ENCODE peak calls at places on chromosomes 6 and 20, in eight cellular contexts. One of them, this sample, is unnamed.

GRCh38 chr6:56524891-56525703 is 117.6 kb downstream of the DST start:
- DNase-seq in GM19239: no peak
- DNase-seq in kidney epithelial cell: no peak
- DNase-seq in naive B cell: no peak
- DNase-seq in fibroblast of mammary gland: peak
- DNase-seq in K562: no peak
- DNase-seq in right lobe of liver: no peak
- DNase-seq in NCI-H748 treated with DMSO at 0.1 percent for 48 hours: no peak
- DNase-seq in this sample: no peak

GRCh38 chr20:62232194-62232593 is 6.1 kb upstream of the OSBPL2 start:
- DNase-seq in GM19239: no peak
- DNase-seq in kidney epithelial cell: no peak
- DNase-seq in naive B cell: no peak
- DNase-seq in fibroblast of mammary gland: no peak
- DNase-seq in K562: no peak
- DNase-seq in right lobe of liver: no peak
- DNase-seq in NCI-H748 treated with DMSO at 0.1 percent for 48 hours: no peak
- DNase-seq in this sample: no peak

GRCh38 chr6:127146935-127147334 is 28.5 kb downstream of the RSPO3 start:
- DNase-seq in GM19239: no peak
- DNase-seq in kidney epithelial cell: peak
- DNase-seq in naive B cell: no peak
- DNase-seq in fibroblast of mammary gland: peak
- DNase-seq in K562: no peak
- DNase-seq in right lobe of liver: no peak
- DNase-seq in NCI-H748 treated with DMSO at 0.1 percent for 48 hours: no peak
- DNase-seq in this sample: no peak

GRCh38 chr20:38168791-38169589 is 3.9 kb upstream of the TGM2 start:
- DNase-seq in GM19239: no peak
- DNase-seq in kidney epithelial cell: no peak
- DNase-seq in naive B cell: no peak
- DNase-seq in fibroblast of mammary gland: no peak
- DNase-seq in K562: no peak
- DNase-seq in right lobe of liver: peak
- DNase-seq in NCI-H748 treated with DMSO at 0.1 percent for 48 hours: no peak
- DNase-seq in this sample: no peak

GRCh38 chr20:35643045-35643444 is 21.7 kb downstream of the CPNE1 start:
- DNase-seq in GM19239: no peak
- DNase-seq in kidney epithelial cell: no peak
- DNase-seq in naive B cell: no peak
- DNase-seq in fibroblast of mammary gland: no peak
- DNase-seq in K562: no peak
- DNase-seq in right lobe of liver: no peak
- DNase-seq in NCI-H748 treated with DMSO at 0.1 percent for 48 hours: no peak
- DNase-seq in this sample: no peak

GRCh38 chr6:11432091-11432490 is 105.5 kb upstream of the TMEM170B start:
- DNase-seq in GM19239: no peak
- DNase-seq in kidney epithelial cell: no peak
- DNase-seq in naive B cell: no peak
- DNase-seq in fibroblast of mammary gland: peak
- DNase-seq in K562: no peak
- DNase-seq in right lobe of liver: no peak
- DNase-seq in NCI-H748 treated with DMSO at 0.1 percent for 48 hours: no peak
- DNase-seq in this sample: no peak

GRCh38 chr20:36582821-36583220 is 9.4 kb downstream of the TGIF2 start:
- DNase-seq in GM19239: no peak
- DNase-seq in kidney epithelial cell: no peak
- DNase-seq in naive B cell: no peak
- DNase-seq in fibroblast of mammary gland: no peak
- DNase-seq in K562: no peak
- DNase-seq in right lobe of liver: no peak
- DNase-seq in NCI-H748 treated with DMSO at 0.1 percent for 48 hours: no peak
- DNase-seq in this sample: no peak

GRCh38 chr20:21208999-21209398 is 83.1 kb downstream of the KIZ start:
- DNase-seq in GM19239: no peak
- DNase-seq in kidney epithelial cell: no peak
- DNase-seq in naive B cell: no peak
- DNase-seq in fibroblast of mammary gland: no peak
- DNase-seq in K562: no peak
- DNase-seq in right lobe of liver: no peak
- DNase-seq in NCI-H748 treated with DMSO at 0.1 percent for 48 hours: peak
- DNase-seq in this sample: no peak

GRCh38 chr6:76834399-76834798 is 628.9 kb downstream of the HTR1B start:
- DNase-seq in GM19239: no peak
- DNase-seq in kidney epithelial cell: no peak
- DNase-seq in naive B cell: no peak
- DNase-seq in fibroblast of mammary gland: no peak
- DNase-seq in K562: no peak
- DNase-seq in right lobe of liver: no peak
- DNase-seq in NCI-H748 treated with DMSO at 0.1 percent for 48 hours: no peak
- DNase-seq in this sample: no peak

GRCh38 chr6:44657201-44657824 is 269.8 kb downstream of the CDC5L start:
- DNase-seq in GM19239: no peak
- DNase-seq in kidney epithelial cell: no peak
- DNase-seq in naive B cell: no peak
- DNase-seq in fibroblast of mammary gland: no peak
- DNase-seq in K562: no peak
- DNase-seq in right lobe of liver: no peak
- DNase-seq in NCI-H748 treated with DMSO at 0.1 percent for 48 hours: no peak
- DNase-seq in this sample: no peak

GRCh38 chr20:37839432-37839827 is 63.5 kb upstream of the VSTM2L start:
- DNase-seq in GM19239: no peak
- DNase-seq in kidney epithelial cell: no peak
- DNase-seq in naive B cell: no peak
- DNase-seq in fibroblast of mammary gland: no peak
- DNase-seq in K562: no peak
- DNase-seq in right lobe of liver: no peak
- DNase-seq in NCI-H748 treated with DMSO at 0.1 percent for 48 hours: no peak
- DNase-seq in this sample: no peak

GRCh38 chr6:9896806-9897205 is 518.1 kb downstream of the TFAP2A start:
- DNase-seq in GM19239: no peak
- DNase-seq in kidney epithelial cell: no peak
- DNase-seq in naive B cell: no peak
- DNase-seq in fibroblast of mammary gland: no peak
- DNase-seq in K562: no peak
- DNase-seq in right lobe of liver: no peak
- DNase-seq in NCI-H748 treated with DMSO at 0.1 percent for 48 hours: no peak
- DNase-seq in this sample: no peak

GRCh38 chr6:38370653-38371311 is 268.9 kb downstream of the BTBD9 start:
- DNase-seq in GM19239: no peak
- DNase-seq in kidney epithelial cell: no peak
- DNase-seq in naive B cell: no peak
- DNase-seq in fibroblast of mammary gland: no peak
- DNase-seq in K562: no peak
- DNase-seq in right lobe of liver: no peak
- DNase-seq in NCI-H748 treated with DMSO at 0.1 percent for 48 hours: peak
- DNase-seq in this sample: no peak

GRCh38 chr6:51854876-51855275 is 232.5 kb downstream of the PKHD1 start:
- DNase-seq in GM19239: no peak
- DNase-seq in kidney epithelial cell: no peak
- DNase-seq in naive B cell: no peak
- DNase-seq in fibroblast of mammary gland: no peak
- DNase-seq in K562: no peak
- DNase-seq in right lobe of liver: no peak
- DNase-seq in NCI-H748 treated with DMSO at 0.1 percent for 48 hours: no peak
- DNase-seq in this sample: peak

GRCh38 chr6:134714679-134715078 is 235.2 kb downstream of the ALDH8A1 start:
- DNase-seq in GM19239: no peak
- DNase-seq in kidney epithelial cell: no peak
- DNase-seq in naive B cell: no peak
- DNase-seq in fibroblast of mammary gland: peak
- DNase-seq in K562: no peak
- DNase-seq in right lobe of liver: no peak
- DNase-seq in NCI-H748 treated with DMSO at 0.1 percent for 48 hours: no peak
- DNase-seq in this sample: no peak

GRCh38 chr6:111870054-111870750 is 3.0 kb downstream of the FYN start:
- DNase-seq in GM19239: no peak
- DNase-seq in kidney epithelial cell: no peak
- DNase-seq in naive B cell: peak
- DNase-seq in fibroblast of mammary gland: no peak
- DNase-seq in K562: peak
- DNase-seq in right lobe of liver: no peak
- DNase-seq in NCI-H748 treated with DMSO at 0.1 percent for 48 hours: no peak
- DNase-seq in this sample: no peak

GRCh38 chr6:865846-866245 is 172.9 kb upstream of the EXOC2 start:
- DNase-seq in GM19239: no peak
- DNase-seq in kidney epithelial cell: no peak
- DNase-seq in naive B cell: no peak
- DNase-seq in fibroblast of mammary gland: no peak
- DNase-seq in K562: no peak
- DNase-seq in right lobe of liver: no peak
- DNase-seq in NCI-H748 treated with DMSO at 0.1 percent for 48 hours: no peak
- DNase-seq in this sample: no peak

GRCh38 chr6:32692019-32692418 is 25.6 kb upstream of the HLA-DQB1 start:
- DNase-seq in GM19239: no peak
- DNase-seq in kidney epithelial cell: no peak
- DNase-seq in naive B cell: peak
- DNase-seq in fibroblast of mammary gland: no peak
- DNase-seq in K562: no peak
- DNase-seq in right lobe of liver: no peak
- DNase-seq in NCI-H748 treated with DMSO at 0.1 percent for 48 hours: no peak
- DNase-seq in this sample: peak

GRCh38 chr6:11598687-11599086 is 61.1 kb downstream of the TMEM170B start:
- DNase-seq in GM19239: no peak
- DNase-seq in kidney epithelial cell: no peak
- DNase-seq in naive B cell: no peak
- DNase-seq in fibroblast of mammary gland: no peak
- DNase-seq in K562: no peak
- DNase-seq in right lobe of liver: no peak
- DNase-seq in NCI-H748 treated with DMSO at 0.1 percent for 48 hours: no peak
- DNase-seq in this sample: no peak

GRCh38 chr6:12537389-12537788 is 179.2 kb upstream of the PHACTR1 start:
- DNase-seq in GM19239: no peak
- DNase-seq in kidney epithelial cell: no peak
- DNase-seq in naive B cell: no peak
- DNase-seq in fibroblast of mammary gland: no peak
- DNase-seq in K562: no peak
- DNase-seq in right lobe of liver: no peak
- DNase-seq in NCI-H748 treated with DMSO at 0.1 percent for 48 hours: no peak
- DNase-seq in this sample: no peak